ENCODE peak calls at places on chromosome 11, in nine cellular contexts. W is activated CD8-positive, alpha-beta memory T cell treated with anti-CD3 and anti-CD28 coated beads for 24 hours; B is GM13976; R is H54; O is effector CD4-positive, alpha-beta T cell; T is ACHN; N is BE2C; X is iPS DF 19.7; D is CD8-positive, alpha-beta memory T cell. E is an unnamed sample.

GRCh38 chr11:36311926-36312592 is 16.0 kb downstream of the PRR5L start:
- DNase-seq in O (no peak), B (no peak), T (peak), N (no peak), D (no peak), R (no peak), W (no peak), X (no peak), E (no peak)

GRCh38 chr11:132099692-132100091 is 729.3 kb downstream of the NTM start:
- DNase-seq in O (no peak), N (no peak), W (no peak), B (peak), X (no peak), T (peak), R (no peak), D (no peak), E (no peak)

GRCh38 chr11:119222308-119222707 is 16.2 kb downstream of the CBL start:
- DNase-seq in T (no peak), X (no peak), W (no peak), R (no peak), D (no peak), O (no peak), B (no peak), N (no peak), E (peak)

GRCh38 chr11:73190557-73190885 is 27.6 kb upstream of the P2RY2 start:
- DNase-seq in B (no peak), N (no peak), R (no peak), D (no peak), W (no peak), O (no peak), T (no peak), X (no peak), E (no peak)

GRCh38 chr11:107689317-107690202 is 22.3 kb downstream of the SLN start:
- DNase-seq in X (no peak), B (peak), W (peak), O (peak), T (peak), N (peak), D (peak), R (no peak), E (peak)

GRCh38 chr11:36109850-36110606 is 166.2 kb downstream of the LDLRAD3 start:
- DNase-seq in X (peak), T (no peak), D (no peak), W (no peak), N (no peak), B (peak), R (no peak), O (no peak), E (no peak)

GRCh38 chr11:42657169-42657568 is 654.6 kb upstream of the API5 start:
- DNase-seq in X (no peak), N (no peak), B (no peak), T (no peak), O (no peak), D (no peak), W (no peak), R (no peak), E (no peak)

GRCh38 chr11:74682731-74683278 is 48.4 kb downstream of the CHRDL2 start:
- DNase-seq in R (no peak), O (no peak), W (no peak), X (no peak), N (no peak), B (no peak), T (no peak), D (no peak), E (no peak)

GRCh38 chr11:126698576-126698975 is 302.0 kb downstream of the KIRREL3 start:
- DNase-seq in R (no peak), X (no peak), O (no peak), B (no peak), T (no peak), W (no peak), D (no peak), N (no peak), E (no peak)

E was measured in fibroblast of villous mesenchyme.